ENCODE peak calls at places on chromosomes 2 and 18, in eight cellular contexts. Y is cerebellar cortex, E is thoracic aorta, H is C1 segment of cervical spinal cord, Z is heart left ventricle, X is HT1080, R is uterus, D is choroid plexus epithelial cell. O is an unnamed sample.

GRCh38 chr2:12251749-12252148 is 465.0 kb upstream of the TRIB2 start:
- DNase-seq in E (no peak), H (no peak), R (no peak), Y (no peak), Z (no peak), D (no peak), X (no peak), O (no peak)

GRCh38 chr2:226137201-226137811 is 662.3 kb downstream of the IRS1 start:
- DNase-seq in E (no peak), X (peak; percentile 55), R (no peak), Z (no peak), Y (no peak), D (no peak), H (no peak), O (no peak)

GRCh38 chr2:7045601-7046590 is 128.7 kb downstream of the RNF144A start:
- DNase-seq in E (no peak), X (no peak), R (no peak), Z (no peak), D (no peak), H (no peak), Y (no peak), O (no peak)

GRCh38 chr2:222142027-222142426 is 156.8 kb downstream of the PAX3 start:
- DNase-seq in R (no peak), Z (no peak), H (no peak), Y (no peak), D (no peak), X (peak; percentile 92), E (no peak), O (no peak)

GRCh38 chr2:68849579-68850030 is 21.6 kb downstream of the BMP10 start:
- DNase-seq in R (no peak), E (no peak), H (no peak), Z (no peak), D (peak; percentile 62), Y (no peak), X (peak; percentile 80), O (no peak)

GRCh38 chr2:186770332-186770946 is 76.6 kb downstream of the FAM171B start:
- DNase-seq in Y (no peak), R (no peak), H (no peak), X (no peak), E (no peak), Z (no peak), D (no peak), O (no peak)

GRCh38 chr18:53817976-53818950 is 406.2 kb downstream of the MBD2 start:
- DNase-seq in Y (no peak), X (no peak), E (no peak), D (no peak), H (no peak), R (no peak), Z (no peak), O (no peak)

GRCh38 chr2:99404800-99405669 is 67.8 kb downstream of the EIF5B start:
- DNase-seq in E (no peak), R (no peak), H (no peak), D (no peak), Z (no peak), X (no peak), Y (no peak), O (no peak)

GRCh38 chr2:149184994-149185393 is 145.4 kb upstream of the LYPD6 start:
- DNase-seq in Y (peak; percentile 38), X (no peak), R (no peak), H (no peak), Z (no peak), E (no peak), D (no peak), O (no peak)

GRCh38 chr2:233811732-233812131 is 33.6 kb downstream of the MROH2A start:
- DNase-seq in R (no peak), H (no peak), Z (no peak), D (no peak), X (no peak), Y (no peak), E (no peak), O (no peak)

GRCh38 chr2:111689899-111690298 is 194.1 kb downstream of the ANAPC1 start:
- DNase-seq in D (no peak), E (no peak), R (no peak), Z (no peak), H (no peak), Y (no peak), X (no peak), O (no peak)

GRCh38 chr2:154455201-154455600 is 243.3 kb upstream of the KCNJ3 start:
- DNase-seq in E (no peak), X (peak; percentile 4), R (no peak), H (no peak), D (peak; percentile 8), Y (no peak), Z (no peak), O (no peak)

GRCh38 chr2:44777542-44777941 is 164.0 kb upstream of the SIX3 start:
- DNase-seq in Y (no peak), X (no peak), D (no peak), H (no peak), Z (no peak), E (no peak), R (no peak), O (no peak)

GRCh38 chr2:100589527-100589926 is 26.7 kb downstream of the PDCL3 start:
- DNase-seq in Y (no peak), Z (no peak), X (no peak), D (peak; percentile 20), R (no peak), H (no peak), E (no peak), O (no peak)

GRCh38 chr2:27566628-27567027 is 16.2 kb upstream of the ZNF512 start:
- DNase-seq in Y (no peak), E (no peak), H (no peak), Z (no peak), X (peak; percentile 96), D (peak; percentile 49), R (no peak), O (no peak)

GRCh38 chr2:96225016-96225533 is 16.4 kb upstream of the STARD7 start:
- DNase-seq in Z (no peak), Y (no peak), E (no peak), H (peak; percentile 15), X (no peak), R (no peak), D (no peak), O (no peak)

GRCh38 chr2:231680992-231681852 is 27.1 kb upstream of the PTMA start:
- DNase-seq in E (peak; percentile 58), D (peak; percentile 74), Z (peak; percentile 94), R (peak; percentile 91), H (peak; percentile 68), Y (peak; percentile 70), X (no peak), O (peak; percentile 96)

GRCh38 chr2:74751981-74752808 is 81.7 kb upstream of the HK2 start:
- DNase-seq in E (no peak), R (no peak), Y (no peak), H (no peak), Z (no peak), X (no peak), D (no peak), O (no peak)

GRCh38 chr2:154623819-154624218 is 74.7 kb upstream of the KCNJ3 start:
- DNase-seq in Z (no peak), Y (peak; percentile 86), D (peak; percentile 20), E (no peak), R (no peak), X (peak; percentile 68), H (peak; percentile 11), O (no peak)

GRCh38 chr2:60555794-60556161 is 2.3 kb upstream of the BCL11A start:
- DNase-seq in H (no peak), D (no peak), E (no peak), R (no peak), Y (no peak), X (no peak), Z (no peak), O (no peak)

GRCh38 chr2:191319181-191319580 is 74.0 kb downstream of the MYO1B start:
- DNase-seq in R (no peak), Z (no peak), E (no peak), H (no peak), Y (no peak), D (peak; percentile 39), X (peak; percentile 77), O (no peak)

GRCh38 chr18:58581265-58581664 is 47.6 kb downstream of the ALPK2 start:
- DNase-seq in R (no peak), E (no peak), X (peak; percentile 95), D (peak; percentile 96), Z (no peak), H (no peak), Y (no peak), O (no peak)

GRCh38 chr18:2903006-2903405 is 56.2 kb downstream of the EMILIN2 start:
- DNase-seq in D (peak; percentile 82), Z (no peak), X (peak; percentile 26), Y (no peak), R (peak; percentile 90), H (no peak), E (no peak), O (peak; percentile 83)

GRCh38 chr2:173187911-173188788 is 112.5 kb downstream of the MAP3K20 start:
- DNase-seq in D (peak; percentile 78), R (no peak), Z (no peak), E (no peak), Y (peak; percentile 11), X (peak; percentile 9), H (no peak), O (no peak)

GRCh38 chr2:176105727-176106635 is 1.1 kb upstream of the HOXD11 start:
- DNase-seq in X (no peak), Z (no peak), R (peak; percentile 50), E (no peak), D (no peak), H (no peak), Y (no peak), O (no peak)

GRCh38 chr2:101427743-101428142 is 40.4 kb upstream of the CREG2 start:
- DNase-seq in H (no peak), D (no peak), Y (no peak), R (no peak), Z (no peak), E (no peak), X (no peak), O (no peak)

GRCh38 chr2:187719510-187719909 is 165.3 kb upstream of the TFPI start:
- DNase-seq in Y (no peak), R (no peak), H (no peak), D (no peak), X (no peak), E (no peak), Z (no peak), O (no peak)

GRCh38 chr2:125471963-125472362 is 1184.0 kb upstream of the GYPC start:
- DNase-seq in H (no peak), E (no peak), Y (no peak), Z (no peak), D (peak; percentile 1), X (peak; percentile 72), R (no peak), O (no peak)

GRCh38 chr2:101658387-101658786 is 39.1 kb upstream of the MAP4K4 start:
- DNase-seq in Y (no peak), X (no peak), R (no peak), Z (no peak), E (no peak), H (no peak), D (peak; percentile 28), O (no peak)

GRCh38 chr2:24842081-24843050 is 49.1 kb downstream of the CENPO start:
- DNase-seq in H (no peak), Y (no peak), R (no peak), E (no peak), Z (no peak), X (no peak), D (no peak), O (no peak)

GRCh38 chr18:3118195-3119010 is 101.4 kb downstream of the MYOM1 start:
- DNase-seq in Z (no peak), E (no peak), Y (no peak), X (no peak), R (no peak), D (no peak), H (no peak), O (no peak)

GRCh38 chr2:241456546-241456945 is 51.8 kb downstream of the STK25 start:
- DNase-seq in H (no peak), Z (no peak), Y (no peak), D (no peak), R (no peak), E (no peak), X (no peak), O (no peak)

GRCh38 chr2:98165516-98166071 is 78.6 kb downstream of the VWA3B start:
- DNase-seq in R (no peak), Y (no peak), E (no peak), Z (no peak), D (no peak), X (no peak), H (no peak), O (no peak)

GRCh38 chr18:63505566-63506335 is 29.0 kb downstream of the SERPINB5 start:
- DNase-seq in Z (no peak), E (no peak), X (peak; percentile 34), Y (peak; percentile 6), H (no peak), D (peak; percentile 30), R (no peak), O (no peak)